ENCODE peak calls at places on chromosomes 13 and 19, in eight cellular contexts. L, U, J, Z, R, F, D and N are unnamed samples.

GRCh38 chr13:113771709-113772331 is 12.8 kb downstream of the TMEM255B start:
- DNase-seq in L (no peak), U (no peak), J (no peak), Z (no peak), R (no peak), F (no peak), D (no peak), N (no peak)

GRCh38 chr13:58587183-58587582 is 955.6 kb downstream of the PCDH17 start:
- DNase-seq in L (no peak), U (no peak), J (no peak), Z (no peak), R (no peak), F (no peak), D (no peak), N (peak; percentile 11)

GRCh38 chr19:3770136-3771032 is 1.6 kb downstream of the RAX2 start:
- DNase-seq in L (no peak), U (no peak), J (no peak), Z (no peak), R (no peak), F (no peak), D (no peak), N (no peak)

GRCh38 chr13:36919206-36919832 is 719 bp downstream of the SMAD9 start:
- DNase-seq in L (peak; percentile 18), U (peak; percentile 79), J (no peak), Z (peak; percentile 27), R (no peak), F (peak; percentile 9), D (no peak), N (peak; percentile 12)

GRCh38 chr13:71672527-71672926 is 194.5 kb downstream of the DACH1 start:
- DNase-seq in L (no peak), U (no peak), J (no peak), Z (no peak), R (no peak), F (no peak), D (no peak), N (no peak)

GRCh38 chr19:4057913-4058695 is 8.6 kb downstream of the ZBTB7A start:
- DNase-seq in L (no peak), U (peak; percentile 98), J (peak; percentile 63), Z (peak; percentile 93), R (peak; percentile 47), F (peak; percentile 88), D (no peak), N (no peak)

GRCh38 chr13:41931337-41931736 is 29.6 kb downstream of the VWA8 start:
- DNase-seq in L (no peak), U (no peak), J (no peak), Z (no peak), R (no peak), F (no peak), D (no peak), N (no peak)

GRCh38 chr13:60158321-60158801 is 5.4 kb downstream of the DIAPH3 start:
- DNase-seq in L (no peak), U (no peak), J (no peak), Z (no peak), R (no peak), F (no peak), D (no peak), N (no peak)

GRCh38 chr19:42069619-42070293 is at the start of gene GRIK5:
- DNase-seq in L (peak; percentile 50), U (peak; percentile 76), J (no peak), Z (no peak), R (no peak), F (no peak), D (no peak), N (no peak)

GRCh38 chr13:30442854-30443379 is 20.6 kb downstream of the UBE2L5 start:
- DNase-seq in L (no peak), U (no peak), J (no peak), Z (no peak), R (no peak), F (no peak), D (no peak), N (peak; percentile 31)

GRCh38 chr19:41325947-41326706 is 16.2 kb downstream of the CCDC97 start:
- DNase-seq in L (no peak), U (peak; percentile 80), J (peak; percentile 48), Z (no peak), R (peak; percentile 38), F (peak; percentile 30), D (no peak), N (peak; percentile 74)

GRCh38 chr19:6018786-6019185 is 40.8 kb upstream of the RANBP3 start:
- DNase-seq in L (peak; percentile 46), U (no peak), J (no peak), Z (no peak), R (no peak), F (no peak), D (no peak), N (no peak)
- TF ChIP-seq CTCF in L (peak; percentile 42), U (no peak), J (no peak), Z (no peak), R (peak; percentile 18), F (no peak), D (no peak), N (peak; percentile 24)

GRCh38 chr19:32324631-32325215 is 20.7 kb upstream of the ZNF507 start:
- DNase-seq in L (no peak), U (no peak), J (no peak), Z (no peak), R (no peak), F (no peak), D (no peak), N (no peak)
- TF ChIP-seq CTCF in L (no peak), U (no peak), J (no peak), Z (no peak), R (peak; percentile 20), F (no peak), D (peak; percentile 66), N (no peak)

GRCh38 chr19:37718357-37718756 is 1.2 kb downstream of the ZNF607 start:
- DNase-seq in L (no peak), U (no peak), J (no peak), Z (no peak), R (no peak), F (no peak), D (no peak), N (no peak)
- TF ChIP-seq CTCF in L (no peak), U (no peak), J (no peak), Z (no peak), R (no peak), F (no peak), D (no peak), N (no peak)

GRCh38 chr19:44988896-44989563 is 12.2 kb upstream of the RELB start:
- DNase-seq in L (peak; percentile 75), U (peak; percentile 74), J (peak; percentile 70), Z (peak; percentile 54), R (no peak), F (peak; percentile 79), D (no peak), N (peak; percentile 85)
- TF ChIP-seq CTCF in L (peak; percentile 65), U (peak; percentile 52), J (peak; percentile 37), Z (peak; percentile 16), R (peak; percentile 80), F (peak; percentile 66), D (no peak), N (peak; percentile 71)

GRCh38 chr13:27353166-27353583 is 71.2 kb upstream of the GTF3A start:
- DNase-seq in L (no peak), U (no peak), J (no peak), Z (no peak), R (no peak), F (no peak), D (no peak), N (peak; percentile 91)

GRCh38 chr13:27352698-27353097 is 71.7 kb upstream of the GTF3A start:
- DNase-seq in L (no peak), U (no peak), J (no peak), Z (no peak), R (no peak), F (no peak), D (no peak), N (no peak)

GRCh38 chr13:27355894-27356293 is 68.5 kb upstream of the GTF3A start:
- DNase-seq in L (no peak), U (no peak), J (no peak), Z (no peak), R (no peak), F (no peak), D (no peak), N (no peak)

GRCh38 chr13:27353653-27354052 is 70.8 kb upstream of the GTF3A start:
- DNase-seq in L (no peak), U (no peak), J (no peak), Z (no peak), R (no peak), F (no peak), D (no peak), N (no peak)

GRCh38 chr13:27354379-27354778 is 70.0 kb upstream of the GTF3A start:
- DNase-seq in L (no peak), U (no peak), J (no peak), Z (no peak), R (no peak), F (no peak), D (no peak), N (no peak)
- TF ChIP-seq CTCF in L (no peak), U (peak; percentile 30), J (no peak), Z (no peak), R (peak; percentile 28), F (no peak), D (no peak), N (no peak)